ENCODE peak calls at places on chromosomes 1 and 21, in five cellular contexts. One of them, this sample, is unnamed.

GRCh38 chr1:227742738-227743715 is 7.8 kb downstream of the SNAP47 start:
- DNase-seq in caudate nucleus: no peak
- DNase-seq in iPS DF 6.9: no peak
- DNase-seq in AG08395: no peak
- DNase-seq in stimulated activated CD4-positive, alpha-beta T cell treated with anti-CD3 and anti-CD28 coated beads, Interleukin-4, amount 100 ng/mL, for 48 hours: no peak
- DNase-seq in this sample: no peak

GRCh38 chr1:153611356-153611755 is 1.6 kb downstream of the S100A16 start:
- DNase-seq in caudate nucleus: no peak
- DNase-seq in iPS DF 6.9: no peak
- DNase-seq in AG08395: no peak
- DNase-seq in stimulated activated CD4-positive, alpha-beta T cell treated with anti-CD3 and anti-CD28 coated beads, Interleukin-4, amount 100 ng/mL, for 48 hours: no peak
- DNase-seq in this sample: no peak

GRCh38 chr1:47521034-47521871 is 83.4 kb downstream of the FOXD2 start:
- DNase-seq in caudate nucleus: no peak
- DNase-seq in iPS DF 6.9: no peak
- DNase-seq in AG08395: no peak
- DNase-seq in stimulated activated CD4-positive, alpha-beta T cell treated with anti-CD3 and anti-CD28 coated beads, Interleukin-4, amount 100 ng/mL, for 48 hours: no peak
- DNase-seq in this sample: no peak

GRCh38 chr1:72724951-72725863 is 442.9 kb upstream of the NEGR1 start:
- DNase-seq in caudate nucleus: no peak
- DNase-seq in iPS DF 6.9: peak; percentile 55
- DNase-seq in AG08395: no peak
- DNase-seq in stimulated activated CD4-positive, alpha-beta T cell treated with anti-CD3 and anti-CD28 coated beads, Interleukin-4, amount 100 ng/mL, for 48 hours: no peak
- DNase-seq in this sample: no peak

GRCh38 chr1:57086141-57086540 is 120.3 kb upstream of the C8B start:
- DNase-seq in caudate nucleus: no peak
- DNase-seq in iPS DF 6.9: no peak
- DNase-seq in AG08395: no peak
- DNase-seq in stimulated activated CD4-positive, alpha-beta T cell treated with anti-CD3 and anti-CD28 coated beads, Interleukin-4, amount 100 ng/mL, for 48 hours: no peak
- DNase-seq in this sample: no peak

GRCh38 chr1:212710566-212710965 is 10.9 kb upstream of the BATF3 start:
- DNase-seq in caudate nucleus: no peak
- DNase-seq in iPS DF 6.9: no peak
- DNase-seq in AG08395: no peak
- DNase-seq in stimulated activated CD4-positive, alpha-beta T cell treated with anti-CD3 and anti-CD28 coated beads, Interleukin-4, amount 100 ng/mL, for 48 hours: no peak
- DNase-seq in this sample: no peak

GRCh38 chr1:1033731-1034437 is 14.0 kb downstream of the AGRN start:
- DNase-seq in caudate nucleus: no peak
- DNase-seq in iPS DF 6.9: no peak
- DNase-seq in AG08395: no peak
- DNase-seq in stimulated activated CD4-positive, alpha-beta T cell treated with anti-CD3 and anti-CD28 coated beads, Interleukin-4, amount 100 ng/mL, for 48 hours: no peak
- DNase-seq in this sample: no peak

GRCh38 chr1:160354388-160354985 is 11.3 kb downstream of the NCSTN start:
- DNase-seq in caudate nucleus: no peak
- DNase-seq in iPS DF 6.9: no peak
- DNase-seq in AG08395: peak; percentile 40
- DNase-seq in stimulated activated CD4-positive, alpha-beta T cell treated with anti-CD3 and anti-CD28 coated beads, Interleukin-4, amount 100 ng/mL, for 48 hours: no peak
- DNase-seq in this sample: peak; percentile 37

GRCh38 chr1:246091477-246091876 is 415.6 kb downstream of the SMYD3 start:
- DNase-seq in caudate nucleus: no peak
- DNase-seq in iPS DF 6.9: no peak
- DNase-seq in AG08395: peak; percentile 43
- DNase-seq in stimulated activated CD4-positive, alpha-beta T cell treated with anti-CD3 and anti-CD28 coated beads, Interleukin-4, amount 100 ng/mL, for 48 hours: no peak
- DNase-seq in this sample: no peak

GRCh38 chr1:244437108-244437507 is 14.6 kb downstream of the ADSS2 start:
- DNase-seq in caudate nucleus: no peak
- DNase-seq in iPS DF 6.9: no peak
- DNase-seq in AG08395: peak; percentile 20
- DNase-seq in stimulated activated CD4-positive, alpha-beta T cell treated with anti-CD3 and anti-CD28 coated beads, Interleukin-4, amount 100 ng/mL, for 48 hours: no peak
- DNase-seq in this sample: no peak

GRCh38 chr1:189424746-189425331 is 1052.8 kb downstream of the BRINP3 start:
- DNase-seq in caudate nucleus: no peak
- DNase-seq in iPS DF 6.9: no peak
- DNase-seq in AG08395: no peak
- DNase-seq in stimulated activated CD4-positive, alpha-beta T cell treated with anti-CD3 and anti-CD28 coated beads, Interleukin-4, amount 100 ng/mL, for 48 hours: no peak
- DNase-seq in this sample: no peak

GRCh38 chr1:51285055-51285454 is 45.3 kb downstream of the TTC39A start:
- DNase-seq in caudate nucleus: no peak
- DNase-seq in iPS DF 6.9: no peak
- DNase-seq in AG08395: no peak
- DNase-seq in stimulated activated CD4-positive, alpha-beta T cell treated with anti-CD3 and anti-CD28 coated beads, Interleukin-4, amount 100 ng/mL, for 48 hours: no peak
- DNase-seq in this sample: no peak

GRCh38 chr1:1926886-1927660 is 8.0 kb upstream of the TMEM52 start:
- DNase-seq in caudate nucleus: no peak
- DNase-seq in iPS DF 6.9: no peak
- DNase-seq in AG08395: no peak
- DNase-seq in stimulated activated CD4-positive, alpha-beta T cell treated with anti-CD3 and anti-CD28 coated beads, Interleukin-4, amount 100 ng/mL, for 48 hours: no peak
- DNase-seq in this sample: no peak

GRCh38 chr1:58768971-58769808 is 14.7 kb downstream of the JUN start:
- DNase-seq in caudate nucleus: peak; percentile 36
- DNase-seq in iPS DF 6.9: no peak
- DNase-seq in AG08395: peak; percentile 67
- DNase-seq in stimulated activated CD4-positive, alpha-beta T cell treated with anti-CD3 and anti-CD28 coated beads, Interleukin-4, amount 100 ng/mL, for 48 hours: peak; percentile 19
- DNase-seq in this sample: peak; percentile 20

GRCh38 chr1:208791458-208791857 is 547.3 kb upstream of the PLXNA2 start:
- DNase-seq in caudate nucleus: no peak
- DNase-seq in iPS DF 6.9: no peak
- DNase-seq in AG08395: peak; percentile 14
- DNase-seq in stimulated activated CD4-positive, alpha-beta T cell treated with anti-CD3 and anti-CD28 coated beads, Interleukin-4, amount 100 ng/mL, for 48 hours: no peak
- DNase-seq in this sample: no peak

GRCh38 chr1:58568271-58568860 is 8.7 kb downstream of the TACSTD2 start:
- DNase-seq in caudate nucleus: no peak
- DNase-seq in iPS DF 6.9: no peak
- DNase-seq in AG08395: no peak
- DNase-seq in stimulated activated CD4-positive, alpha-beta T cell treated with anti-CD3 and anti-CD28 coated beads, Interleukin-4, amount 100 ng/mL, for 48 hours: no peak
- DNase-seq in this sample: no peak

GRCh38 chr1:156860113-156860638 is 489 bp upstream of the NTRK1 start:
- DNase-seq in caudate nucleus: peak; percentile 7
- DNase-seq in iPS DF 6.9: no peak
- DNase-seq in AG08395: peak; percentile 63
- DNase-seq in stimulated activated CD4-positive, alpha-beta T cell treated with anti-CD3 and anti-CD28 coated beads, Interleukin-4, amount 100 ng/mL, for 48 hours: peak; percentile 52
- DNase-seq in this sample: peak; percentile 73

GRCh38 chr1:88935522-88936222 is 44.3 kb upstream of the GTF2B start:
- DNase-seq in caudate nucleus: no peak
- DNase-seq in iPS DF 6.9: no peak
- DNase-seq in AG08395: peak; percentile 57
- DNase-seq in stimulated activated CD4-positive, alpha-beta T cell treated with anti-CD3 and anti-CD28 coated beads, Interleukin-4, amount 100 ng/mL, for 48 hours: no peak
- DNase-seq in this sample: peak; percentile 33

GRCh38 chr21:38542263-38542662 is 44.0 kb upstream of the ERG start:
- DNase-seq in caudate nucleus: no peak
- DNase-seq in iPS DF 6.9: no peak
- DNase-seq in AG08395: no peak
- DNase-seq in stimulated activated CD4-positive, alpha-beta T cell treated with anti-CD3 and anti-CD28 coated beads, Interleukin-4, amount 100 ng/mL, for 48 hours: no peak
- DNase-seq in this sample: no peak

GRCh38 chr1:224151117-224151516 is 31.9 kb upstream of the DEGS1 start:
- DNase-seq in caudate nucleus: no peak
- DNase-seq in iPS DF 6.9: no peak
- DNase-seq in AG08395: no peak
- DNase-seq in stimulated activated CD4-positive, alpha-beta T cell treated with anti-CD3 and anti-CD28 coated beads, Interleukin-4, amount 100 ng/mL, for 48 hours: no peak
- DNase-seq in this sample: no peak

GRCh38 chr1:238063454-238063853 is 172.7 kb upstream of the ZP4 start:
- DNase-seq in caudate nucleus: no peak
- DNase-seq in iPS DF 6.9: no peak
- DNase-seq in AG08395: no peak
- DNase-seq in stimulated activated CD4-positive, alpha-beta T cell treated with anti-CD3 and anti-CD28 coated beads, Interleukin-4, amount 100 ng/mL, for 48 hours: no peak
- DNase-seq in this sample: no peak

GRCh38 chr1:36971832-36972231 is 62.5 kb downstream of the GRIK3 start:
- DNase-seq in caudate nucleus: no peak
- DNase-seq in iPS DF 6.9: no peak
- DNase-seq in AG08395: no peak
- DNase-seq in stimulated activated CD4-positive, alpha-beta T cell treated with anti-CD3 and anti-CD28 coated beads, Interleukin-4, amount 100 ng/mL, for 48 hours: no peak
- DNase-seq in this sample: no peak

GRCh38 chr1:246503341-246503740 is 3.7 kb downstream of the SMYD3 start:
- DNase-seq in caudate nucleus: no peak
- DNase-seq in iPS DF 6.9: no peak
- DNase-seq in AG08395: peak; percentile 19
- DNase-seq in stimulated activated CD4-positive, alpha-beta T cell treated with anti-CD3 and anti-CD28 coated beads, Interleukin-4, amount 100 ng/mL, for 48 hours: no peak
- DNase-seq in this sample: no peak

GRCh38 chr1:85297855-85298629 is 21.6 kb upstream of the BCL10 start:
- DNase-seq in caudate nucleus: no peak
- DNase-seq in iPS DF 6.9: no peak
- DNase-seq in AG08395: peak; percentile 90
- DNase-seq in stimulated activated CD4-positive, alpha-beta T cell treated with anti-CD3 and anti-CD28 coated beads, Interleukin-4, amount 100 ng/mL, for 48 hours: peak; percentile 78
- DNase-seq in this sample: peak; percentile 62

GRCh38 chr21:38993561-38993960 is 187.8 kb downstream of the ETS2 start:
- DNase-seq in caudate nucleus: no peak
- DNase-seq in iPS DF 6.9: no peak
- DNase-seq in AG08395: peak; percentile 90
- DNase-seq in stimulated activated CD4-positive, alpha-beta T cell treated with anti-CD3 and anti-CD28 coated beads, Interleukin-4, amount 100 ng/mL, for 48 hours: no peak
- DNase-seq in this sample: no peak

GRCh38 chr1:95139039-95139438 is 21.9 kb downstream of the TLCD4 start:
- DNase-seq in caudate nucleus: no peak
- DNase-seq in iPS DF 6.9: no peak
- DNase-seq in AG08395: no peak
- DNase-seq in stimulated activated CD4-positive, alpha-beta T cell treated with anti-CD3 and anti-CD28 coated beads, Interleukin-4, amount 100 ng/mL, for 48 hours: no peak
- DNase-seq in this sample: no peak

GRCh38 chr1:111161843-111162242 is 21.8 kb downstream of the CEPT1 start:
- DNase-seq in caudate nucleus: no peak
- DNase-seq in iPS DF 6.9: no peak
- DNase-seq in AG08395: no peak
- DNase-seq in stimulated activated CD4-positive, alpha-beta T cell treated with anti-CD3 and anti-CD28 coated beads, Interleukin-4, amount 100 ng/mL, for 48 hours: no peak
- DNase-seq in this sample: no peak

This sample was measured in germinal center.